ENCODE peak calls at places on chromosomes 6 and 20, in seven cellular contexts. B is cardiac muscle cell; C is HFFc6; Y is CD8-positive, alpha-beta T cell; F is IMR-90; X is AG09309; I is choroid plexus epithelial cell. L is an unnamed sample.

GRCh38 chr20:12237772-12238171 is 320.1 kb downstream of the BTBD3 start:
- DNase-seq in B (no peak), C (no peak), Y (no peak), F (no peak), X (no peak), I (no peak), L (no peak)

GRCh38 chr20:34215711-34216381 is 25.4 kb upstream of the ASIP start:
- DNase-seq in B (peak; percentile 96), C (peak; percentile 77), Y (no peak), F (peak; percentile 67), X (no peak), I (peak; percentile 59), L (no peak)

GRCh38 chr6:137978252-137978896 is 111.3 kb downstream of the TNFAIP3 start:
- DNase-seq in B (no peak), C (no peak), Y (no peak), F (no peak), X (no peak), I (no peak), L (no peak)

GRCh38 chr6:154515808-154516207 is 5.3 kb upstream of the CNKSR3 start:
- DNase-seq in B (no peak), C (no peak), Y (no peak), F (no peak), X (no peak), I (peak; percentile 17), L (no peak)

GRCh38 chr6:52337633-52338290 is 24.2 kb upstream of the PAQR8 start:
- DNase-seq in B (no peak), C (no peak), Y (no peak), F (no peak), X (no peak), I (no peak), L (no peak)

GRCh38 chr20:55882922-55883321 is 122.4 kb downstream of the CBLN4 start:
- DNase-seq in B (no peak), C (no peak), Y (no peak), F (no peak), X (no peak), I (no peak), L (no peak)

GRCh38 chr6:61886608-61887259 is 399.3 kb downstream of the KHDRBS2 start:
- DNase-seq in B (peak; percentile 22), C (no peak), Y (no peak), F (no peak), X (no peak), I (no peak), L (no peak)

GRCh38 chr20:35568645-35569044 is 26.8 kb downstream of the ERGIC3 start:
- DNase-seq in B (no peak), C (no peak), Y (no peak), F (no peak), X (no peak), I (no peak), L (no peak)

GRCh38 chr20:46558511-46558959 is 8.1 kb upstream of the OCSTAMP start:
- DNase-seq in B (no peak), C (peak; percentile 80), Y (no peak), F (peak; percentile 98), X (peak; percentile 57), I (peak; percentile 84), L (no peak)

GRCh38 chr6:22380236-22380635 is 83.4 kb upstream of the PRL start:
- DNase-seq in B (no peak), C (no peak), Y (no peak), F (no peak), X (no peak), I (no peak), L (no peak)

GRCh38 chr20:22908437-22908836 is 126.7 kb upstream of the SSTR4 start:
- DNase-seq in B (no peak), C (no peak), Y (no peak), F (no peak), X (no peak), I (no peak), L (no peak)
- TF ChIP-seq CTCF in B (no peak), C (no peak), Y (no peak), F (no peak), X (no peak), I (no peak), L (no peak)

GRCh38 chr6:42117843-42118161 is 24.6 kb downstream of the C6orf132 start:
- DNase-seq in B (no peak), C (no peak), Y (no peak), F (no peak), X (no peak), I (no peak), L (no peak)
- TF ChIP-seq CTCF in B (no peak), C (no peak), Y (no peak), F (no peak), X (no peak), I (no peak), L (no peak)

GRCh38 chr6:92122746-92123145 is 1296.6 kb downstream of the EPHA7 start:
- DNase-seq in B (peak; percentile 22), C (no peak), Y (no peak), F (peak; percentile 1), X (no peak), I (peak; percentile 13), L (no peak)
- TF ChIP-seq CTCF in B (no peak), C (peak; percentile 17), Y (no peak), F (peak; percentile 35), X (no peak), I (peak; percentile 25), L (no peak)

GRCh38 chr6:168152306-168152963 is 73.4 kb upstream of the FRMD1 start:
- DNase-seq in B (no peak), C (no peak), Y (no peak), F (no peak), X (no peak), I (no peak), L (no peak)

GRCh38 chr6:168149015-168149414 is 70.0 kb upstream of the FRMD1 start:
- DNase-seq in B (no peak), C (no peak), Y (no peak), F (no peak), X (no peak), I (no peak), L (no peak)

GRCh38 chr6:168148231-168148849 is 69.3 kb upstream of the FRMD1 start:
- DNase-seq in B (no peak), C (no peak), Y (no peak), F (no peak), X (no peak), I (no peak), L (no peak)

GRCh38 chr6:168147205-168147738 is 68.3 kb upstream of the FRMD1 start:
- DNase-seq in B (no peak), C (no peak), Y (no peak), F (no peak), X (no peak), I (no peak), L (no peak)

GRCh38 chr6:168150551-168151444 is 71.8 kb upstream of the FRMD1 start:
- DNase-seq in B (peak; percentile 47), C (no peak), Y (no peak), F (no peak), X (no peak), I (no peak), L (no peak)
- TF ChIP-seq CTCF in B (peak; percentile 47), C (peak; percentile 24), Y (no peak), F (no peak), X (peak; percentile 59), I (peak; percentile 60), L (no peak)

DNA sequence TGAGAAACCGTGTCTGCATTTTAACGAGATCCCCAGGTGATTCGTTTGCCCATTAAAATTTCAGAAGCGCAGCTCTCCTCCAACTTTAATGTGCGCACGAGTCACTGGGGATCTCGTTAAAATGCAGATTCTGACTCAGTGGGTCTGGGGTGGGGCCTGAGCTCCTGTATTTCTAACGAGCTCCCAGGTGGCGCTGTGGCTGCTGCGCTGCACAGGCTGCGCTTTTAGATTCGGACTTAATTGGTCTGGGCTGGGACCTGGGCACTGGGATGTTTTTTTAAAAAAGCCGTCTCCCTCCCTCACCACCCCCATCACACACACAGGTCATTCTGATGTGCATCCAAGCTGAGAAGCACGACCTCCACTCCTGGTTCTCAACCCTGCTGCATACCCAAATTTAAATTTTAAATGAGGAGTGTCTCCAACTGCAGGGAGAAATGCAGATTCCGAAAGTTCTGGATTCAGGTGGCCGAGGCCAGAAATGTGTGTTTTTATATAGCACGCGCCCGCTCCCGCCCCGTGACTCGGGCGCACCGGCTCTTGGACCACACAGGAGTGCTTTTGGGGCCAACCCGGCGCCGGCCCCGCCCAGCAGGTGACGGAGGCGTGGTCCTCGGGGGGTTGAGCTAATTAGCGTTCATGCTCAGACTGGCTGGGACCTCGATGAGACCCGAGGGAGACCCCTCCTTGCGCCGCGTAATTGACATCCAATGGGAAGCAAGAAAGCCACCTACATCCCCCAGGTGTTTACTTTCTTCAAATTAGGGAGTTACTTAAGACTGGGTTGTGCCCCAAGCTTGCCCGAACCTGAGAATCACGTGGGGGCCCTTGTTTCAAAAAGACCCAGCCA is 85.8 kb downstream of the ZFP64 start:
- DNase-seq in B (peak; percentile 47), C (peak; percentile 17), Y (no peak), F (peak; percentile 23), X (no peak), I (peak; percentile 39), L (no peak)
- TF ChIP-seq CTCF in B (peak; percentile 42), C (peak; percentile 65), Y (no peak), F (peak; percentile 25), X (peak; percentile 53), I (peak; percentile 54), L (no peak)

GRCh38 chr6:84263557-84263956 is 36.1 kb upstream of the CEP162 start:
- DNase-seq in B (no peak), C (no peak), Y (no peak), F (no peak), X (no peak), I (peak; percentile 61), L (no peak)
- TF ChIP-seq CTCF in B (no peak), C (no peak), Y (no peak), F (no peak), X (no peak), I (no peak), L (no peak)

GRCh38 chr6:32689531-32690505 is 23.4 kb upstream of the HLA-DQB1 start:
- DNase-seq in B (no peak), C (no peak), Y (no peak), F (no peak), X (no peak), I (peak; percentile 44), L (no peak)

GRCh38 chr6:32692019-32692418 is 25.6 kb upstream of the HLA-DQB1 start:
- DNase-seq in B (peak; percentile 19), C (no peak), Y (peak; percentile 54), F (no peak), X (no peak), I (no peak), L (peak; percentile 39)
- TF ChIP-seq CTCF in B (no peak), C (peak; percentile 28), Y (peak; percentile 51), F (no peak), X (peak; percentile 14), I (no peak), L (peak; percentile 84)

DNA sequence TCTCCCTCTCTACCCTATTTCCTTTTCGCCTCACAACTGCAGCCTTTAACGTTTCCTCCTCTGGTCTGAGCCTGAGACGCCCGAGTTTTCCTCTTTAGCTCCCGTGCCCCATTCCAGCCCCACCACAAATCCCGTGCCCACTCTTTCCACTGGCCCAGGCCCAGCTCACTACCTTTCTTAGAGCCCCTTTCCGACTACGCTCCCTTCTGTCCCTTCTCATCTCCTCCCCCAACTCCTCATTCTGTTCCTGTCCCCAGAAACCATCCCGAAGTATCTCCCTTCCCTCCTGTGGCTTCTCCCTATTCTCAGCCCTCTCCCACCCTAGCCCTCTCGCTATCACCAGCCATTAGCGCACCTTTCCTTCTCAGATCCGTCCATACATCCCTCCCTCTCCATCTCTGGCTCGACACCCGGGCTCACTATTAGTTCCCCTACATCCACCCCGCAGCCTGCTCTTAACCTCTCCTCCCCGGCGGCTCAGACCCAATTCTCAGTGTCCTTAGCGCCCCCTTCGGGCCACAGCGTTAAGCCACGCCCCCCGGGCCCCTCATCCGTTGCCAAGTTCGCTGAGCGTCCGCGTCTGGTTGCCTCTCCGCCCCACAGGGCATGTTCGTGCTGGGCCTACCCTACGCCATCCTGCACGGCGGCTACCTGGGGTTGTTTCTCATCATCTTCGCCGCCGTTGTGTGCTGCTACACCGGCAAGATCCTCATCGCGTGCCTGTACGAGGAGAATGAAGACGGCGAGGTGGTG is 2.7 kb downstream of the SLC32A1 start:
- DNase-seq in B (peak; percentile 88), C (no peak), Y (peak; percentile 58), F (no peak), X (no peak), I (no peak), L (peak; percentile 32)
- TF ChIP-seq CTCF in B (peak; percentile 42), C (peak; percentile 35), Y (no peak), F (peak; percentile 16), X (no peak), I (no peak), L (no peak)